ENCODE peak calls at places on chromosomes 13 and 19, in ten cellular contexts. P, U, Q, X, S, E, Y, T, N and K are unnamed samples.
A peak's percentile ranks its signal among the peaks of the same experiment; 100 is the strongest.

GRCh38 chr19:2462635-2463421 is 6.1 kb upstream of the LMNB2 start:
- DNase-seq in Q (peak; percentile 69), P (peak; percentile 94), U (peak; percentile 90), T (peak; percentile 83), S (peak; percentile 87), E (peak; percentile 92), X (peak; percentile 100), Y (peak; percentile 96), N (peak; percentile 38), K (no peak)

GRCh38 chr13:28718186-28718537 is 608 bp downstream of the SLC46A3 start:
- DNase-seq in Y (no peak), P (no peak), Q (no peak), U (no peak), X (no peak), S (no peak), E (no peak), T (no peak), N (peak; percentile 11), K (no peak)

GRCh38 chr13:46996316-46996715 is 99.5 kb upstream of the HTR2A start:
- DNase-seq in E (no peak), N (no peak), Q (no peak), P (no peak), X (no peak), U (no peak), Y (no peak), T (no peak), S (no peak), K (no peak)

GRCh38 chr13:23509781-23510543 is 60.2 kb upstream of the TNFRSF19 start:
- DNase-seq in Y (no peak), X (no peak), P (no peak), E (peak; percentile 74), T (no peak), U (no peak), Q (no peak), S (no peak), N (no peak), K (no peak)

GRCh38 chr19:8585894-8586750 is 8.9 kb upstream of the MYO1F start:
- DNase-seq in X (peak; percentile 89), E (no peak), Q (peak; percentile 66), N (no peak), U (peak; percentile 42), Y (peak; percentile 61), S (peak; percentile 63), T (no peak), P (peak; percentile 84), K (peak; percentile 58)

GRCh38 chr19:2148482-2149135 is 2.8 kb downstream of the AP3D1 start:
- DNase-seq in U (no peak), Y (no peak), N (no peak), T (no peak), S (no peak), P (no peak), X (no peak), E (no peak), Q (no peak), K (no peak)

GRCh38 chr19:5949792-5950305 is 28.1 kb downstream of the RANBP3 start:
- DNase-seq in T (no peak), U (peak; percentile 65), S (peak; percentile 71), X (no peak), P (no peak), Q (no peak), E (no peak), Y (no peak), N (no peak), K (peak; percentile 84)

GRCh38 chr13:63684822-63685221 is 2269.2 kb upstream of the PCDH20 start:
- DNase-seq in S (no peak), Q (no peak), T (no peak), X (no peak), Y (no peak), E (no peak), U (no peak), P (no peak), N (no peak), K (no peak)

GRCh38 chr13:107203146-107203847 is 635.4 kb upstream of the ARGLU1 start:
- DNase-seq in N (no peak), S (no peak), E (peak; percentile 15), Y (peak; percentile 29), P (no peak), X (peak; percentile 84), T (no peak), Q (peak; percentile 39), U (no peak), K (no peak)

GRCh38 chr13:59587971-59588716 is 575.6 kb downstream of the DIAPH3 start:
- DNase-seq in Y (no peak), N (no peak), S (no peak), U (no peak), P (no peak), Q (no peak), X (no peak), E (no peak), T (no peak), K (no peak)

GRCh38 chr13:25292301-25292700 is 5.0 kb upstream of the MTMR6 start:
- DNase-seq in E (peak; percentile 40), Q (no peak), P (no peak), S (no peak), X (peak; percentile 48), Y (no peak), U (no peak), T (no peak), N (no peak), K (peak; percentile 86)

GRCh38 chr13:107562222-107562621 is 653.1 kb downstream of the LIG4 start:
- DNase-seq in P (no peak), N (no peak), T (no peak), U (no peak), X (peak; percentile 82), Y (no peak), E (no peak), Q (peak; percentile 46), S (no peak), K (no peak)

GRCh38 chr19:23996549-23996948 is 81.9 kb downstream of the ZNF726 start:
- DNase-seq in Q (peak; percentile 32), X (peak; percentile 46), S (no peak), T (no peak), U (no peak), N (no peak), Y (peak; percentile 48), P (no peak), E (no peak), K (peak; percentile 7)

GRCh38 chr13:31588331-31588730 is 151.0 kb upstream of the RXFP2 start:
- DNase-seq in S (no peak), T (no peak), U (no peak), X (no peak), Y (no peak), Q (no peak), P (no peak), E (no peak), N (no peak), K (no peak)

GRCh38 chr13:74026753-74027152 is 107.5 kb downstream of the KLF12 start:
- DNase-seq in P (no peak), Y (no peak), T (no peak), X (peak; percentile 96), E (peak; percentile 41), Q (no peak), U (no peak), S (no peak), N (no peak), K (peak; percentile 88)

DNA sequence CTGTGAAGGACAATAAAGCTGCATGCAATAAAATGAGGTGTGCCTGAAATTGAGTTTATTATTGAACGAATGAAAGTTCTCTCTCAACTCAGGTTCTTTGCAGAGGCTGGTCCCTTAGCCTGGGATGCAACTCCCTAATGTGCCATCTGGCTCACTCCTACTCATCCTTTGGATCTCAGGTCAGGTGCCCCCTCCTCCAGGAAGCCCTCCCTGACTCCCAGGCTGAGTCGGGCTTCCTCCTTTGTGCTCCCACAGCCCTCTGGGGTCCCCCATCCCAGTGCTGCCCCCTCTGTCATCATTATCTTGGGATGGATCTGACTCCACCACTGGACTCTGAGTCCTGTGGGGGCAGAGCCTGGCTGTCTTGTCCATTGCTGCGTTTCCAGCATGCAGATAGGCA is 2.7 kb upstream of the IRGC start:
- DNase-seq in Y (no peak), S (no peak), N (no peak), Q (no peak), E (no peak), T (no peak), P (no peak), X (no peak), U (no peak), K (no peak)
- H3K4me3 ChIP-seq in Y (no peak overlapping the region), S (no peak overlapping the region), N (no peak overlapping the region), Q (no peak overlapping the region), E (no peak overlapping the region), T (no peak overlapping the region), P (no peak overlapping the region), X (no peak overlapping the region), U (no peak overlapping the region), K (no peak overlapping the region)

GRCh38 chr19:28619842-28620429 is 593.0 kb downstream of the UQCRFS1 start:
- DNase-seq in P (no peak), S (no peak), E (no peak), N (no peak), X (no peak), T (no peak), Y (no peak), U (no peak), Q (no peak), K (peak; percentile 98)
- H3K4me3 ChIP-seq in P (no peak overlapping the region), S (no peak overlapping the region), E (no peak overlapping the region), N (no peak overlapping the region), X (no peak overlapping the region), T (no peak overlapping the region), Y (no peak overlapping the region), U (no peak overlapping the region), Q (no peak overlapping the region), K (peak overlapping the region; percentile 11)

DNA sequence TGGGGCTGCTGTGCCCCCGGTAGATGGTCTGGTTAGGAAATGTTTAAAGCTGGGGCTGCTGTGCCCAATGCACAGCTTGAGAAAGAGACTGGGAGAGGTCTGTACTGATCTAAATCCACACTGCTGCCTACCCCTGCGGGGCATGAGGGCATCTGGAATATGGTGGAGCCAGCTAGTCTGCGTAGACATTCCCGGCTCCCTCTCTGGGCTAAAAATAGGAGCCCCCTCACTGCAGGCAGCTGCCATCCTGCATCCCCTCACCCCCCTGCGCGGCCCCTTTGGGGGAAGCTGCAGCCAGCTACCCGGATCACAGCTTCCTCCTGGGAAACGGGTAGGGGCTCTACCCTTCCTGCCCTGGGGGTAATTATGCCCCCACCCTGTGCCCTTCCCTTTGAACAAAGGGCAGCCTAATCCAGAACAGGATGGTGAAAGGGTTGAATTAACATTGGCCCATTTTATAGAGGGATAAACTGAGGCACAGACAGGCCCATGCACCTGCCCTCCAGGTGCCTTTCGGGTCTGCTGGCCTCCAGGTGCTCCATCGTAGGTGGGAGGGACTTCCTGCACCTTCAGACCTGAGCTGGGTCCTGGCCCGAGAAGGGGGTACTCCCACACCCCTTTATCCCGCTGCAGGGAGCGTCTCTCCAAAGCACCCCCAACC is 2.2 kb upstream of the ARID3A start:
- DNase-seq in X (no peak), Q (peak; percentile 55), P (no peak), S (no peak), N (no peak), Y (no peak), T (no peak), E (no peak), U (no peak), K (no peak)
- H3K4me3 ChIP-seq in X (no peak overlapping the region), Q (no peak overlapping the region), P (no peak overlapping the region), S (no peak overlapping the region), N (no peak overlapping the region), Y (no peak overlapping the region), T (no peak overlapping the region), E (no peak overlapping the region), U (no peak overlapping the region), K (no peak overlapping the region)

GRCh38 chr13:57635541-57635940 is 4.0 kb downstream of the PCDH17 start:
- DNase-seq in U (no peak), Q (no peak), T (no peak), E (no peak), Y (no peak), N (no peak), X (no peak), S (no peak), P (no peak), K (no peak)
- H3K4me3 ChIP-seq in U (peak overlapping the region; percentile 74), Q (peak overlapping the region; percentile 64), T (no peak overlapping the region), E (no peak overlapping the region), Y (no peak overlapping the region), N (peak overlapping the region; percentile 8), X (no peak overlapping the region), S (peak overlapping the region; percentile 77), P (no peak overlapping the region), K (no peak overlapping the region)